ENCODE peak calls at places on chromosomes 13 and 19, in eight cellular contexts. D is RWPE2, O is IMR-90, W is mammary epithelial cell, H is breast epithelium, E is lower leg skin, Q is stomach, K is epithelial cell of esophagus. U is an unnamed sample.

GRCh38 chr13:25709088-25709487 is 337.3 kb downstream of the ATP8A2 start:
- DNase-seq in K (no peak), W (no peak), H (no peak), D (no peak), Q (no peak), O (no peak), E (no peak), U (no peak)

GRCh38 chr13:93066187-93066586 is 160.4 kb upstream of the GPC6 start:
- DNase-seq in W (peak; percentile 49), O (peak; percentile 91), E (no peak), D (no peak), Q (no peak), K (peak; percentile 58), H (no peak), U (peak; percentile 79)

GRCh38 chr19:47487551-47488515 is 3.8 kb upstream of the KPTN start:
- DNase-seq in W (no peak), O (no peak), E (no peak), H (no peak), K (no peak), D (peak; percentile 67), Q (no peak), U (no peak)

GRCh38 chr19:35869327-35870123 is 1.2 kb downstream of the APLP1 start:
- DNase-seq in E (peak; percentile 29), K (peak; percentile 78), O (peak; percentile 61), Q (peak; percentile 88), H (no peak), W (peak; percentile 60), D (peak; percentile 88), U (peak; percentile 61)

GRCh38 chr19:16456652-16457194 is 15.0 kb downstream of the EPS15L1 start:
- DNase-seq in E (no peak), W (peak; percentile 42), K (peak; percentile 32), D (no peak), O (no peak), Q (no peak), H (no peak), U (no peak)

GRCh38 chr13:100584901-100585300 is 3.7 kb downstream of the GGACT start:
- DNase-seq in H (no peak), K (no peak), Q (no peak), D (no peak), W (no peak), O (no peak), E (no peak), U (no peak)

GRCh38 chr13:96958286-96958891 is 35.9 kb downstream of the OXGR1 start:
- DNase-seq in E (no peak), H (no peak), O (peak; percentile 13), D (no peak), W (peak; percentile 4), Q (peak; percentile 27), K (peak; percentile 55), U (peak; percentile 68)

GRCh38 chr13:109871018-109871370 is 84.6 kb upstream of the IRS2 start:
- DNase-seq in K (peak; percentile 76), O (peak; percentile 55), E (no peak), W (no peak), D (no peak), H (no peak), Q (no peak), U (peak; percentile 50)

GRCh38 chr19:12945479-12946091 is at the start of gene RAD23A:
- DNase-seq in W (peak; percentile 96), K (peak; percentile 98), O (peak; percentile 98), H (peak; percentile 97), Q (peak; percentile 100), E (peak; percentile 95), D (peak; percentile 98), U (peak; percentile 99)

GRCh38 chr13:97339019-97339988 is 94.7 kb upstream of the RAP2A start:
- DNase-seq in H (no peak), O (peak; percentile 98), E (no peak), D (no peak), Q (peak; percentile 29), W (peak; percentile 55), K (no peak), U (peak; percentile 95)

GRCh38 chr19:52444506-52444905 is 8.8 kb upstream of the ZNF578 start:
- DNase-seq in D (no peak), K (no peak), Q (no peak), E (no peak), H (no peak), O (no peak), W (no peak), U (no peak)

GRCh38 chr13:27339299-27339698 is 68.7 kb downstream of the RASL11A start:
- DNase-seq in E (no peak), K (peak; percentile 64), Q (peak; percentile 39), H (no peak), D (no peak), W (peak; percentile 20), O (peak; percentile 42), U (peak; percentile 52)

GRCh38 chr19:1265611-1266115 is 3.5 kb upstream of the CIRBP start:
- DNase-seq in D (no peak), Q (no peak), K (peak; percentile 57), O (peak; percentile 80), H (no peak), W (peak; percentile 67), E (no peak), U (peak; percentile 92)
- H3K4me3 ChIP-seq in D (peak overlapping the region; percentile 33), Q (peak overlapping the region; percentile 44), K (peak overlapping the region; percentile 39), O (peak overlapping the region; percentile 33), H (peak overlapping the region; percentile 43), W (peak overlapping the region; percentile 41), E (no peak overlapping the region), U (peak overlapping the region; percentile 53)

GRCh38 chr13:29105779-29106178 is 285.6 kb downstream of the MTUS2 start:
- DNase-seq in E (no peak), Q (no peak), K (no peak), O (no peak), D (no peak), H (no peak), W (no peak), U (no peak)
- TF ChIP-seq CTCF in E (no peak), Q (no peak), K (no peak), O (no peak), D (peak; percentile 16), H (no peak), W (no peak), U (no peak)

DNA sequence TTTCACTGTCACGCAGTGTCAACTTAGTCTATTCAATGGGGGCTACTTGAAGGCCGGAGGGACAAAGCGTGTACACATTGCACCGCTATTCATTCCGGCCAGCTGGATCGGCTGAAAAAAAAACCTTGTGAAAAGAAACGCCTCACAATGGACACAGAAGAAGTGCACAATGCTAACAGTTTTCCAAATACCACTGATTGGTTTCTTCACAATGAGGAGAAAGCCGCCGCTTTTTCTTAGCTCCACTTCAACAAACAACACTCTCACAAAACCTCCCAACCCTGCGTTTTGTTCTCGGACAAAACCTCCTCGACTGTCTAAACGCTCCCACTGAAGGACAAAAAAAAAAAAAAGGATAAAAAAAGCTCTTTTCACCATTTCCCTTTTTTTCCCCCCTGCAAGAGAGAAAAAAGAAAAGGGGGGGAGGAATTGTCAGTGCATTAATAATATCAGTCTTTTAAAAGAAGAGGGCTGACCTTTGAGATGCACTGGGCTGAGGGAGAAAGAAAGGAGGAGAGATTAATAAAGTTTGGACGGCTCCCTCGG is 5.4 kb downstream of the SOX21 start:
- DNase-seq in E (no peak), O (no peak), W (no peak), D (no peak), K (no peak), Q (no peak), H (no peak), U (no peak)
- H3K4me3 ChIP-seq in E (no peak overlapping the region), O (no peak overlapping the region), W (no peak overlapping the region), D (no peak overlapping the region), K (peak overlapping the region; percentile 21), Q (no peak overlapping the region), H (no peak overlapping the region), U (no peak overlapping the region)

GRCh38 chr19:2261438-2262172 is 5.4 kb upstream of the JSRP1 start:
- DNase-seq in O (no peak), E (no peak), W (no peak), D (no peak), Q (peak; percentile 60), K (peak; percentile 51), H (no peak), U (peak; percentile 51)
- TF ChIP-seq CTCF in O (peak; percentile 47), E (no peak), W (peak; percentile 64), D (peak; percentile 34), Q (no peak), K (peak; percentile 62), H (no peak), U (peak; percentile 77)

U was measured in cardiac fibroblast.